ENCODE peak calls at places on chromosomes 16 and 17, in nine cellular contexts. Y is esophagus muscularis mucosa, F is upper lobe of left lung, L is transverse colon, I is breast epithelium, D is prostate gland, K is HCT116, N is H1, Z is endothelial cell of umbilical vein. R is an unnamed sample.

GRCh38 chr17:63446218-63446980 is at the start of gene CYB561:
- DNase-seq in Y (no peak), F (peak; percentile 98), L (peak; percentile 91), I (peak; percentile 87), D (peak; percentile 87), K (peak; percentile 46), N (no peak), Z (peak; percentile 50), R (peak; percentile 93)

GRCh38 chr17:47896672-47897490 is 845 bp downstream of the SP2 start:
- DNase-seq in Y (no peak), F (no peak), L (no peak), I (no peak), D (no peak), K (no peak), N (no peak), Z (peak; percentile 63), R (no peak)

GRCh38 chr17:66939461-66940114 is 24.9 kb upstream of the CACNG4 start:
- DNase-seq in Y (no peak), F (no peak), L (no peak), I (no peak), D (no peak), K (no peak), N (no peak), Z (no peak), R (no peak)

GRCh38 chr17:44522883-44523671 is 19.9 kb upstream of the GPATCH8 start:
- DNase-seq in Y (no peak), F (no peak), L (peak; percentile 77), I (peak; percentile 58), D (peak; percentile 30), K (peak; percentile 69), N (no peak), Z (peak; percentile 73), R (peak; percentile 65)

GRCh38 chr17:57945999-57946797 is 9.0 kb downstream of the CUEDC1 start:
- DNase-seq in Y (no peak), F (no peak), L (no peak), I (no peak), D (peak; percentile 73), K (no peak), N (no peak), Z (no peak), R (no peak)

GRCh38 chr16:81424761-81425160 is 19.8 kb upstream of the CMIP start:
- DNase-seq in Y (no peak), F (no peak), L (no peak), I (no peak), D (no peak), K (no peak), N (no peak), Z (no peak), R (no peak)

GRCh38 chr17:67474081-67474661 is 97.1 kb downstream of the PITPNC1 start:
- DNase-seq in Y (no peak), F (no peak), L (no peak), I (no peak), D (peak; percentile 5), K (no peak), N (no peak), Z (peak; percentile 20), R (no peak)

GRCh38 chr17:15462962-15463361 is 4.5 kb downstream of the CDRT4 start:
- DNase-seq in Y (no peak), F (no peak), L (no peak), I (no peak), D (no peak), K (no peak), N (no peak), Z (no peak), R (no peak)

DNA sequence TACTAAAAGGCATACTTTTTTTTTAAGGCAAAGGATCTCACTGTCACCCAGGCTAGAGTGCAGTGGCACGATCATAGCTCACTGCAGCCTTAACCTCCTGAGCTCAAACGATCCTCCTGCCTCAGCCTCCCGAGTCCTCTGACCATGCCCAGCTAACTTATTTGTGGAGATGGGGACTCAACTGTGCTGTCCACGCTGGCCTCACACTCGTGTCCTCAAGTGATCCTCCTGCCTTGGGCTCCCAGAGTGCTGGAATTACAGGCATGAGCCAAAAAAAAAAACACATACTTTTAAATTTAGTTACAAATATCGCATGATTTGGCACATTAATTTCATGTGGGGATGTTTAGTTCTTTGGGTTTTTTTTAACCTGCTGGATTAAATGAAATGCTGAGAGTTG is 207.7 kb upstream of the CHMP6 start:
- DNase-seq in Y (no peak), F (no peak), L (no peak), I (peak; percentile 28), D (no peak), K (no peak), N (no peak), Z (no peak), R (no peak)
- TF ChIP-seq POLR2AphosphoS5 in Y (no peak), F (no peak), L (no peak), I (no peak), D (no peak), K (no peak), N (no peak), Z (no peak), R (no peak)

DNA sequence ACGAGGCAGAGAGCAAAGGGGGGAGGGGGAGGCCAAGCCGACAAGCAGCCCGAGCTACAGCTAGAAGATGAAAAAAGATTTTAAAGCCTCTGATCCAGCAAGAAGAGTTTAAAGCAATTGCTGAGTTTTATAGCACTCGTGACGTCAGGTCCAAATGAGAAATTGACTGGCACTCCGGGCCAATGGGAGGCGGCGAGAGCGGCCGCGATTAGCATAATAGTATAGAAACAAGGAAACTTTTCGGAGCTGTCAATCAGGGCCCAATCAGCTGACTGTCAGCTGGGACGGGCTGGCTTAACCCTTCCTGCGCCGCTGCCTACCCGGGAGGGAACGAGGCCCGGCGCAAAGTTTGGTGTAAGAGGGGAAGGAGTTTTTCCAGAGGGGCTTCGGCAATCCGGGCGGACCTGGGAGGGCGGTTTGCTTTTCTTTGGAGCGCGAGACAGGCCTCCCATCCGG is at the start of gene MAF:
- DNase-seq in Y (peak; percentile 96), F (peak; percentile 92), L (peak; percentile 94), I (peak; percentile 82), D (peak; percentile 99), K (no peak), N (peak; percentile 54), Z (peak; percentile 78), R (peak; percentile 18)
- TF ChIP-seq POLR2A in Y (peak; percentile 13), F (peak; percentile 10), L (peak; percentile 56), I (no peak), D (peak; percentile 51), K (no peak), N (no peak), Z (no peak), R (no peak)

GRCh38 chr16:30183961-30184429 is 593 bp downstream of the CORO1A start:
- DNase-seq in Y (no peak), F (peak; percentile 79), L (peak; percentile 76), I (no peak), D (no peak), K (no peak), N (no peak), Z (no peak), R (peak; percentile 73)

GRCh38 chr16:30185683-30186421 is 2.5 kb downstream of the CORO1A start:
- DNase-seq in Y (peak; percentile 94), F (peak; percentile 87), L (peak; percentile 73), I (no peak), D (no peak), K (no peak), N (no peak), Z (no peak), R (peak; percentile 77)

GRCh38 chr16:30186444-30186781 is 3.0 kb downstream of the CORO1A start:
- DNase-seq in Y (no peak), F (no peak), L (no peak), I (no peak), D (no peak), K (no peak), N (no peak), Z (no peak), R (no peak)

GRCh38 chr16:30184430-30185140 is 1.2 kb downstream of the CORO1A start:
- DNase-seq in Y (no peak), F (no peak), L (peak; percentile 54), I (no peak), D (no peak), K (no peak), N (no peak), Z (no peak), R (peak; percentile 25)

GRCh38 chr16:30185141-30185682 is 1.8 kb downstream of the CORO1A start:
- DNase-seq in Y (no peak), F (peak; percentile 47), L (peak; percentile 16), I (no peak), D (no peak), K (no peak), N (no peak), Z (no peak), R (peak; percentile 21)
- TF ChIP-seq POLR2AphosphoS5 in Y (no peak), F (no peak), L (no peak), I (no peak), D (no peak), K (no peak), N (no peak), Z (no peak), R (peak; percentile 83)

GRCh38 chr17:79010304-79010646 is 711 bp upstream of the CANT1 start:
- DNase-seq in Y (no peak), F (no peak), L (no peak), I (peak; percentile 50), D (no peak), K (no peak), N (no peak), Z (no peak), R (no peak)

GRCh38 chr17:79008666-79009387 is 737 bp downstream of the CANT1 start:
- DNase-seq in Y (no peak), F (no peak), L (no peak), I (peak; percentile 27), D (no peak), K (no peak), N (no peak), Z (no peak), R (no peak)

GRCh38 chr17:79007504-79008381 is 1.8 kb downstream of the CANT1 start:
- DNase-seq in Y (no peak), F (no peak), L (peak; percentile 73), I (peak; percentile 45), D (no peak), K (no peak), N (no peak), Z (no peak), R (no peak)

GRCh38 chr17:79011451-79012147 is 2.0 kb upstream of the CANT1 start:
- DNase-seq in Y (no peak), F (no peak), L (no peak), I (no peak), D (no peak), K (peak; percentile 57), N (no peak), Z (peak; percentile 83), R (no peak)

DNA sequence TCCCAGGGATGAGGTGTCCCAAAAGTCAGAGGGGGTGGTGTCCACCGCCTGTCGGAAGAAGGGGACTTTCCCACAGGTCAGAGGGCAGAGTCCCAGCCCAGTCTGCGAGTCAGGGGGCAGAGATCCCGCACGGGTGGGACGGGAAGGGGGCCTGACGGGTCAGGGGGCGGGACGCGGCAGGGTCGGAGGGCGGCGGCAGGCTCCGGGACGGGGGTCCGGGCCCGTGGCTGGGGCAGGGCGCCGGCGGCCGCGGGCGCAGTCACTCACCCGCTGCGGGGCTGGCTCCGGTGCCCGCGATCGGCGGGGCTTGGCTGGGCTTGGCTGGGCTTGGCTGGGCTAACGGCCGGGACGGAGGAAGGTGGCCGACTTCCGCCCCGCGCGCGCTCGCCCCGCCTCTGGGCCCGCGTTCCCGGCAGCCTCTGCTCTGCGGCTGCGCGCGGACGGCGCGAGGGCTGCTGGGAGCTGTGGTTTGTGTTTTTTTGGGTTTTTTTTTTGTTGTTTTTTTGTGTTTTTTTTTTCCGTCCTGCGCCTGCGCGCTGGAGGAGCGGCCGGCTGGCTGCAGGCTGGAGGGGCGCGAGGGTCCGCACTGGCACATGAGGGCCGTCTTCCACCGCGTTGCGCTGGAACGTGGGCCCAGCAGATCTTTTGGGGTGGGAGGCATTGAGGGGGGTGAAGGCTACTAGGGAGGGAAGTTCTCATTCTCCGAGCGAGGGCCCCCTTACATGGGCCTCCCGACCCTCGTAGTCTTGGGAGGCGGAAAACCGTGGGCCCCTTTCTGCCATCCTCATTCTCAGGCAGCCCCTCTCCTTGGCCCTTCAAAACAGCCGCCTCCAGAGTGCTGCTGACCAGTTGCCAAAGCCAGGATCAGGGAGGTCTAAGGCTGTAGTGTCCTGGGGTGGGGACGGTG is at the start of gene CANT1:
- DNase-seq in Y (no peak), F (peak; percentile 98), L (peak; percentile 89), I (peak; percentile 72), D (peak; percentile 71), K (peak; percentile 56), N (peak; percentile 43), Z (peak; percentile 92), R (peak; percentile 99)
- TF ChIP-seq POLR2A in Y (no peak), F (no peak), L (peak; percentile 63), I (peak; percentile 28), D (peak; percentile 73), K (no peak), N (peak; percentile 46), Z (peak; percentile 82), R (peak; percentile 30)

R was measured in GM12891.